ENCODE peak calls at places on chromosomes 7 and 10, in eight cellular contexts. V is activated CD4-positive, alpha-beta T cell treated with anti-CD3 and anti-CD28 coated beads for 24 hours; Q is HAP-1; B is stromal cell of bone marrow; W is astrocyte of the spinal cord; E is A673; M is right atrium auricular region; O is T-helper 1 cell. D is an unnamed sample.

GRCh38 chr7:127581716-127582115 is 3.7 kb downstream of the GCC1 start:
- DNase-seq in M (no peak), Q (no peak), E (no peak), V (no peak), B (no peak), O (no peak), W (no peak), D (no peak)

GRCh38 chr10:34567854-34568253 is 247.2 kb downstream of the PARD3 start:
- DNase-seq in M (no peak), Q (no peak), E (no peak), O (no peak), B (no peak), W (no peak), V (no peak), D (no peak)

GRCh38 chr10:36111676-36112075 is 469.6 kb upstream of the FZD8 start:
- DNase-seq in M (no peak), E (no peak), O (no peak), V (no peak), B (no peak), W (no peak), Q (no peak), D (no peak)

GRCh38 chr7:52842192-52842900 is 193.1 kb upstream of the POM121L12 start:
- DNase-seq in B (no peak), O (no peak), Q (no peak), M (no peak), V (no peak), E (no peak), W (no peak), D (no peak)

GRCh38 chr7:73909996-73910395 is 49.0 kb downstream of the TMEM270 start:
- DNase-seq in B (no peak), O (no peak), Q (no peak), W (no peak), E (no peak), V (no peak), M (no peak), D (no peak)

GRCh38 chr7:115721293-115721920 is 309.2 kb downstream of the TFEC start:
- DNase-seq in B (no peak), W (no peak), E (no peak), Q (no peak), V (no peak), O (no peak), M (no peak), D (no peak)

GRCh38 chr10:12876266-12876665 is 125.2 kb downstream of the CCDC3 start:
- DNase-seq in V (no peak), W (no peak), O (no peak), B (peak; percentile 15), M (no peak), Q (no peak), E (no peak), D (no peak)

GRCh38 chr10:59624951-59625350 is 84.7 kb downstream of the SLC16A9 start:
- DNase-seq in O (no peak), V (no peak), B (no peak), E (no peak), Q (no peak), W (no peak), M (no peak), D (no peak)

GRCh38 chr7:136853654-136854053 is 14.8 kb upstream of the CHRM2 start:
- DNase-seq in M (no peak), B (no peak), Q (no peak), W (no peak), E (no peak), V (no peak), O (no peak), D (no peak)

GRCh38 chr10:16297652-16298051 is 139.2 kb upstream of the PTER start:
- DNase-seq in E (no peak), O (no peak), V (no peak), W (no peak), Q (no peak), M (no peak), B (no peak), D (no peak)

GRCh38 chr10:14953452-14954000 is 370 bp downstream of the DCLRE1C start:
- DNase-seq in B (peak; percentile 57), M (peak; percentile 67), E (peak; percentile 36), V (no peak), O (no peak), W (peak; percentile 70), Q (peak; percentile 27), D (peak; percentile 25)

GRCh38 chr10:69936091-69936490 is 116.6 kb upstream of the MACROH2A2 start:
- DNase-seq in Q (no peak), M (no peak), W (no peak), V (no peak), E (peak; percentile 93), O (no peak), B (no peak), D (no peak)

GRCh38 chr10:89588671-89589070 is 53.3 kb upstream of the SLC16A12 start:
- DNase-seq in V (no peak), W (peak; percentile 31), B (no peak), M (no peak), Q (no peak), O (no peak), E (no peak), D (no peak)

GRCh38 chr10:119103687-119104652 is at the start of gene DENND10:
- DNase-seq in M (peak; percentile 83), V (peak; percentile 68), Q (peak; percentile 58), B (no peak), W (peak; percentile 81), E (peak; percentile 79), O (peak; percentile 73), D (peak; percentile 73)

GRCh38 chr7:69800495-69800894 is 202.2 kb downstream of the AUTS2 start:
- DNase-seq in E (no peak), Q (no peak), O (no peak), V (no peak), B (no peak), M (no peak), W (no peak), D (no peak)

GRCh38 chr7:77687100-77687746 is 9.0 kb upstream of the RSBN1L start:
- DNase-seq in O (no peak), Q (no peak), B (no peak), M (no peak), V (no peak), E (no peak), W (no peak), D (no peak)

GRCh38 chr7:35334511-35334910 is 80.6 kb upstream of the TBX20 start:
- DNase-seq in V (no peak), W (no peak), M (no peak), E (no peak), O (no peak), Q (no peak), B (no peak), D (no peak)

GRCh38 chr7:22549667-22550513 is 49.9 kb upstream of the STEAP1B start:
- DNase-seq in M (no peak), B (no peak), V (no peak), O (no peak), E (peak; percentile 26), W (peak; percentile 17), Q (peak; percentile 63), D (peak; percentile 31)

GRCh38 chr7:77409005-77409738 is 7.0 kb downstream of the GSAP start:
- DNase-seq in O (no peak), M (no peak), V (no peak), E (no peak), B (no peak), W (peak; percentile 73), Q (peak; percentile 67), D (no peak)

GRCh38 chr7:134701272-134701671 is 54.6 kb downstream of the BPGM start:
- DNase-seq in V (no peak), O (no peak), B (no peak), M (no peak), W (no peak), E (peak; percentile 45), Q (peak; percentile 38), D (peak; percentile 66)

GRCh38 chr7:70619659-70620058 is 512.3 kb upstream of the GALNT17 start:
- DNase-seq in E (no peak), M (no peak), O (no peak), W (no peak), B (no peak), V (no peak), Q (no peak), D (no peak)

GRCh38 chr10:79054203-79055099 is 14.3 kb upstream of the ZMIZ1 start:
- DNase-seq in B (no peak), M (no peak), E (no peak), W (no peak), Q (no peak), V (no peak), O (no peak), D (no peak)

GRCh38 chr7:44050121-44050914 is 5.8 kb downstream of the DBNL start:
- DNase-seq in Q (no peak), B (no peak), E (no peak), V (no peak), M (no peak), O (no peak), W (no peak), D (no peak)

GRCh38 chr10:132753596-132753995 is 32.4 kb downstream of the NKX6-2 start:
- DNase-seq in V (no peak), W (no peak), M (no peak), B (no peak), Q (no peak), O (no peak), E (no peak), D (no peak)

GRCh38 chr10:97580421-97581367 is 3.5 kb upstream of the HOGA1 start:
- DNase-seq in V (no peak), W (no peak), B (no peak), E (no peak), O (no peak), M (no peak), Q (no peak), D (no peak)

GRCh38 chr7:80967536-80968297 is 48.9 kb upstream of the SEMA3C start:
- DNase-seq in V (no peak), W (peak; percentile 24), Q (no peak), O (no peak), M (no peak), B (no peak), E (no peak), D (no peak)

GRCh38 chr10:13684252-13684791 is 97.6 kb downstream of the PRPF18 start:
- DNase-seq in E (peak; percentile 91), W (peak; percentile 75), B (peak; percentile 40), Q (no peak), O (no peak), M (peak; percentile 82), V (no peak), D (no peak)

GRCh38 chr7:79434867-79435266 is 18.6 kb downstream of the MAGI2 start:
- DNase-seq in W (peak; percentile 31), M (no peak), E (no peak), O (no peak), Q (no peak), B (no peak), V (no peak), D (no peak)

GRCh38 chr10:21509391-21510217 is 15.9 kb downstream of the SKIDA1 start:
- DNase-seq in E (no peak), O (no peak), M (no peak), W (peak; percentile 13), B (no peak), V (no peak), Q (no peak), D (no peak)

GRCh38 chr7:19930051-19930450 is 156.6 kb upstream of the TMEM196 start:
- DNase-seq in O (no peak), B (no peak), Q (no peak), M (no peak), W (no peak), E (no peak), V (no peak), D (no peak)

GRCh38 chr10:114879093-114879492 is 57.5 kb downstream of the FHIP2A start:
- DNase-seq in B (no peak), M (no peak), V (no peak), W (no peak), Q (no peak), E (no peak), O (no peak), D (no peak)